ENCODE peak calls at places on chromosome 4, in five cellular contexts. One of them, this sample, is unnamed.
A peak's percentile ranks its signal among the peaks of the same experiment; 100 is the strongest.

GRCh38 chr4:83772680-83773079 is 236.8 kb downstream of the GPAT3 start:
- DNase-seq in hepatic stellate cell: no peak
- DNase-seq in HS-5: no peak
- DNase-seq in H9: no peak
- DNase-seq in hippocampal formation: no peak
- DNase-seq in this sample: no peak

GRCh38 chr4:21470531-21470930 is 478.0 kb downstream of the KCNIP4 start:
- DNase-seq in hippocampal formation: no peak
- DNase-seq in HS-5: peak; percentile 59
- DNase-seq in hepatic stellate cell: no peak
- DNase-seq in H9: no peak
- DNase-seq in this sample: no peak

GRCh38 chr4:142846729-142847606 is 867 bp upstream of the INPP4B start:
- DNase-seq in HS-5: no peak
- DNase-seq in hippocampal formation: peak; percentile 17
- DNase-seq in H9: peak; percentile 70
- DNase-seq in hepatic stellate cell: no peak
- DNase-seq in this sample: peak; percentile 17

GRCh38 chr4:100738388-100739165 is 220.8 kb upstream of the EMCN start:
- DNase-seq in hippocampal formation: no peak
- DNase-seq in HS-5: peak; percentile 71
- DNase-seq in H9: no peak
- DNase-seq in hepatic stellate cell: no peak
- DNase-seq in this sample: no peak

GRCh38 chr4:112938461-112939058 is 110.9 kb upstream of the ANK2 start:
- DNase-seq in H9: no peak
- DNase-seq in hepatic stellate cell: peak; percentile 21
- DNase-seq in hippocampal formation: peak; percentile 83
- DNase-seq in HS-5: no peak
- DNase-seq in this sample: no peak

GRCh38 chr4:133555671-133556070 is 406.6 kb downstream of the PCDH10 start:
- DNase-seq in HS-5: no peak
- DNase-seq in H9: no peak
- DNase-seq in hepatic stellate cell: no peak
- DNase-seq in hippocampal formation: no peak
- DNase-seq in this sample: no peak

GRCh38 chr4:109163493-109163892 is 139.0 kb downstream of the COL25A1 start:
- DNase-seq in H9: no peak
- DNase-seq in hippocampal formation: no peak
- DNase-seq in hepatic stellate cell: no peak
- DNase-seq in HS-5: no peak
- DNase-seq in this sample: no peak

GRCh38 chr4:116197317-116197809 is 888.0 kb downstream of the TRAM1L1 start:
- DNase-seq in hippocampal formation: no peak
- DNase-seq in hepatic stellate cell: no peak
- DNase-seq in H9: no peak
- DNase-seq in HS-5: no peak
- DNase-seq in this sample: no peak

GRCh38 chr4:156201050-156201449 is 247.4 kb upstream of the CTSO start:
- DNase-seq in HS-5: no peak
- DNase-seq in hepatic stellate cell: no peak
- DNase-seq in hippocampal formation: no peak
- DNase-seq in H9: no peak
- DNase-seq in this sample: no peak

GRCh38 chr4:116391020-116391419 is 694.4 kb downstream of the TRAM1L1 start:
- DNase-seq in hippocampal formation: no peak
- DNase-seq in hepatic stellate cell: no peak
- DNase-seq in HS-5: no peak
- DNase-seq in H9: no peak
- DNase-seq in this sample: no peak

GRCh38 chr4:24973471-24974251 is 57.1 kb downstream of the LGI2 start:
- DNase-seq in hippocampal formation: no peak
- DNase-seq in H9: peak; percentile 28
- DNase-seq in hepatic stellate cell: no peak
- DNase-seq in HS-5: no peak
- DNase-seq in this sample: peak; percentile 26

GRCh38 chr4:77025643-77026321 is 50.0 kb downstream of the CCNI start:
- DNase-seq in H9: no peak
- DNase-seq in HS-5: no peak
- DNase-seq in hippocampal formation: no peak
- DNase-seq in hepatic stellate cell: no peak
- DNase-seq in this sample: no peak

GRCh38 chr4:111464251-111465045 is 680.8 kb upstream of the FAM241A start:
- DNase-seq in hepatic stellate cell: no peak
- DNase-seq in H9: no peak
- DNase-seq in hippocampal formation: no peak
- DNase-seq in HS-5: no peak
- DNase-seq in this sample: no peak

GRCh38 chr4:95007998-95008397 is 250.2 kb downstream of the BMPR1B start:
- DNase-seq in hippocampal formation: no peak
- DNase-seq in hepatic stellate cell: no peak
- DNase-seq in HS-5: no peak
- DNase-seq in H9: no peak
- DNase-seq in this sample: no peak

GRCh38 chr4:183468210-183469095 is 24.0 kb downstream of the CDKN2AIP start:
- DNase-seq in hippocampal formation: no peak
- DNase-seq in HS-5: no peak
- DNase-seq in H9: no peak
- DNase-seq in hepatic stellate cell: no peak
- DNase-seq in this sample: no peak

GRCh38 chr4:127832585-127832984 is 48.1 kb upstream of the PLK4 start:
- DNase-seq in hepatic stellate cell: no peak
- DNase-seq in H9: no peak
- DNase-seq in hippocampal formation: no peak
- DNase-seq in HS-5: no peak
- DNase-seq in this sample: no peak

GRCh38 chr4:113186960-113187757 is 137.7 kb downstream of the ANK2 start:
- DNase-seq in hippocampal formation: no peak
- DNase-seq in hepatic stellate cell: no peak
- DNase-seq in H9: no peak
- DNase-seq in HS-5: no peak
- DNase-seq in this sample: no peak

GRCh38 chr4:72899214-72899613 is 170.3 kb downstream of the COX18 start:
- DNase-seq in hepatic stellate cell: no peak
- DNase-seq in H9: no peak
- DNase-seq in hippocampal formation: no peak
- DNase-seq in HS-5: no peak
- DNase-seq in this sample: no peak

GRCh38 chr4:945274-946102 is 13.2 kb downstream of the TMEM175 start:
- DNase-seq in H9: peak; percentile 27
- DNase-seq in hippocampal formation: no peak
- DNase-seq in hepatic stellate cell: no peak
- DNase-seq in HS-5: no peak
- DNase-seq in this sample: no peak

GRCh38 chr4:160316036-160316435 is 1213.2 kb downstream of the RAPGEF2 start:
- DNase-seq in HS-5: no peak
- DNase-seq in hepatic stellate cell: no peak
- DNase-seq in H9: no peak
- DNase-seq in hippocampal formation: no peak
- DNase-seq in this sample: no peak

GRCh38 chr4:5730436-5730835 is 19.4 kb downstream of the EVC start:
- DNase-seq in hippocampal formation: no peak
- DNase-seq in hepatic stellate cell: no peak
- DNase-seq in HS-5: no peak
- DNase-seq in H9: no peak
- DNase-seq in this sample: no peak

GRCh38 chr4:176189891-176190795 is 5.2 kb downstream of the SPATA4 start:
- DNase-seq in HS-5: no peak
- DNase-seq in H9: no peak
- DNase-seq in hepatic stellate cell: no peak
- DNase-seq in hippocampal formation: no peak
- DNase-seq in this sample: no peak

GRCh38 chr4:143653031-143653430 is 47.4 kb downstream of the FREM3 start:
- DNase-seq in hepatic stellate cell: no peak
- DNase-seq in HS-5: no peak
- DNase-seq in hippocampal formation: no peak
- DNase-seq in H9: no peak
- DNase-seq in this sample: no peak

GRCh38 chr4:141131738-141132688 is 1.3 kb downstream of the RNF150 start:
- DNase-seq in H9: peak; percentile 38
- DNase-seq in hippocampal formation: no peak
- DNase-seq in hepatic stellate cell: peak; percentile 40
- DNase-seq in HS-5: no peak
- DNase-seq in this sample: peak; percentile 37

GRCh38 chr4:83581411-83582288 is 45.7 kb downstream of the GPAT3 start:
- DNase-seq in HS-5: no peak
- DNase-seq in hippocampal formation: no peak
- DNase-seq in H9: no peak
- DNase-seq in hepatic stellate cell: no peak
- DNase-seq in this sample: no peak

GRCh38 chr4:145168578-145169187 is 11.7 kb downstream of the OTUD4 start:
- DNase-seq in H9: no peak
- DNase-seq in HS-5: no peak
- DNase-seq in hippocampal formation: no peak
- DNase-seq in hepatic stellate cell: no peak
- DNase-seq in this sample: no peak

GRCh38 chr4:14111730-14112171 is 484.2 kb upstream of the BOD1L1 start:
- DNase-seq in HS-5: peak; percentile 53
- DNase-seq in hippocampal formation: no peak
- DNase-seq in hepatic stellate cell: no peak
- DNase-seq in H9: no peak
- DNase-seq in this sample: no peak

GRCh38 chr4:76977113-76977512 is 27.6 kb downstream of the SEPTIN11 start:
- DNase-seq in HS-5: no peak
- DNase-seq in hippocampal formation: no peak
- DNase-seq in H9: no peak
- DNase-seq in hepatic stellate cell: no peak
- DNase-seq in this sample: no peak

GRCh38 chr4:60746172-60746571 is 454.0 kb upstream of the ADGRL3 start:
- DNase-seq in hippocampal formation: no peak
- DNase-seq in H9: no peak
- DNase-seq in hepatic stellate cell: no peak
- DNase-seq in HS-5: no peak
- DNase-seq in this sample: no peak

GRCh38 chr4:117064297-117064696 is 21.1 kb downstream of the TRAM1L1 start:
- DNase-seq in H9: no peak
- DNase-seq in hippocampal formation: no peak
- DNase-seq in hepatic stellate cell: no peak
- DNase-seq in HS-5: peak; percentile 25
- DNase-seq in this sample: no peak

GRCh38 chr4:11011249-11011648 is 326.7 kb upstream of the CLNK start:
- DNase-seq in H9: no peak
- DNase-seq in hepatic stellate cell: no peak
- DNase-seq in hippocampal formation: no peak
- DNase-seq in HS-5: no peak
- DNase-seq in this sample: no peak

GRCh38 chr4:4968161-4968757 is 51.0 kb downstream of the CYTL1 start:
- DNase-seq in hepatic stellate cell: no peak
- DNase-seq in hippocampal formation: no peak
- DNase-seq in H9: no peak
- DNase-seq in HS-5: no peak
- DNase-seq in this sample: no peak

This sample was measured in testis.